ENCODE peak calls at places on chromosome 7, in eight cellular contexts. X is dermis blood vessel endothelial cell, L is tibial artery, N is SJSA1, S is sigmoid colon, B is RWPE1, K is A172, G is NCI-H1105 treated with DMSO at 0.1 percent for 48 hours. F is an unnamed sample.

GRCh38 chr7:46754135-46754730 is 827.7 kb downstream of the TNS3 start:
- DNase-seq in B (peak; percentile 53), L (no peak), S (no peak), N (no peak), G (no peak), K (peak; percentile 72), X (peak; percentile 40), F (no peak)

GRCh38 chr7:19262794-19263193 is 117.6 kb upstream of the FERD3L start:
- DNase-seq in S (no peak), G (no peak), B (no peak), K (no peak), N (no peak), X (no peak), L (no peak), F (peak; percentile 16)

GRCh38 chr7:150631084-150631824 is 931 bp downstream of the GIMAP6 start:
- DNase-seq in N (no peak), S (no peak), B (no peak), K (no peak), X (peak; percentile 72), L (no peak), G (no peak), F (no peak)

GRCh38 chr7:65832281-65832680 is 40.6 kb upstream of the VKORC1L1 start:
- DNase-seq in G (no peak), N (no peak), B (peak; percentile 9), L (no peak), X (peak; percentile 64), S (no peak), K (peak; percentile 57), F (no peak)

GRCh38 chr7:3482147-3482921 is 181.3 kb downstream of the SDK1 start:
- DNase-seq in N (peak; percentile 68), X (peak; percentile 66), L (no peak), G (peak; percentile 41), K (peak; percentile 62), B (peak; percentile 46), S (no peak), F (peak; percentile 62)

GRCh38 chr7:97027427-97028234 is 3.0 kb upstream of the DLX5 start:
- DNase-seq in G (peak; percentile 91), N (peak; percentile 81), S (peak; percentile 83), B (peak; percentile 72), K (peak; percentile 74), L (peak; percentile 79), X (peak; percentile 87), F (peak; percentile 33)

GRCh38 chr7:111788426-111788825 is 226.1 kb upstream of the IMMP2L start:
- DNase-seq in B (no peak), G (peak; percentile 33), L (no peak), X (no peak), K (no peak), S (no peak), N (no peak), F (no peak)

GRCh38 chr7:149075286-149075685 is 15.2 kb downstream of the ZNF786 start:
- DNase-seq in K (no peak), N (no peak), G (no peak), L (no peak), B (no peak), S (peak; percentile 22), X (no peak), F (no peak)

GRCh38 chr7:128879939-128880746 is 17.5 kb downstream of the ATP6V1F start:
- DNase-seq in K (peak; percentile 36), G (peak; percentile 44), N (peak; percentile 59), L (no peak), X (peak; percentile 84), S (peak; percentile 84), B (peak; percentile 55), F (peak; percentile 31)

GRCh38 chr7:135717686-135718085 is 10.3 kb downstream of the SLC13A4 start:
- DNase-seq in X (no peak), N (no peak), G (no peak), B (no peak), S (no peak), K (no peak), L (no peak), F (no peak)

GRCh38 chr7:144256112-144256511 is 8.5 kb downstream of the OR2A7 start:
- DNase-seq in S (no peak), X (peak; percentile 12), G (no peak), L (no peak), B (no peak), K (no peak), N (no peak), F (no peak)

GRCh38 chr7:107659666-107660065 is 962 bp upstream of the SLC26A4 start:
- DNase-seq in S (no peak), N (no peak), K (peak; percentile 25), X (peak; percentile 34), B (peak; percentile 26), G (no peak), L (no peak), F (no peak)

GRCh38 chr7:157253850-157254249 is 83.0 kb upstream of the DNAJB6 start:
- DNase-seq in L (no peak), G (peak; percentile 87), N (no peak), S (no peak), K (no peak), B (no peak), X (no peak), F (no peak)

GRCh38 chr7:44158060-44158872 is 17.1 kb upstream of the MYL7 start:
- DNase-seq in S (no peak), G (no peak), X (no peak), B (no peak), N (peak; percentile 37), K (no peak), L (no peak), F (no peak)

GRCh38 chr7:69787736-69788431 is 189.6 kb downstream of the AUTS2 start:
- DNase-seq in X (no peak), S (no peak), L (no peak), G (peak; percentile 93), N (no peak), K (no peak), B (no peak), F (no peak)

GRCh38 chr7:30913821-30914515 is 2.3 kb downstream of the AQP1 start:
- DNase-seq in B (no peak), G (no peak), S (no peak), X (no peak), K (no peak), L (no peak), N (no peak), F (no peak)

F was measured in SW 1271.